ENCODE peak calls at places on chromosomes 12 and 14, in nine cellular contexts. Y is HFF-Myc, T is lower lobe of right lung, Z is tibial nerve, F is transverse colon, G is GM20000, D is stomach, K is AG09309, C is OCI-LY7. R is an unnamed sample.

GRCh38 chr12:41701943-41702601 is 442.6 kb downstream of the GXYLT1 start:
- DNase-seq in Z (no peak), D (no peak), F (no peak), Y (no peak), C (no peak), K (no peak), T (no peak), G (no peak), R (no peak)

GRCh38 chr12:25436206-25436912 is 116.7 kb downstream of the LMNTD1 start:
- DNase-seq in C (peak; percentile 77), G (peak; percentile 64), Y (peak; percentile 77), D (no peak), F (no peak), T (no peak), K (peak; percentile 63), Z (peak; percentile 67), R (peak; percentile 45)

GRCh38 chr14:95134304-95134933 is 22.9 kb downstream of the DICER1 start:
- DNase-seq in T (no peak), Z (no peak), Y (no peak), F (no peak), G (peak; percentile 19), C (no peak), D (no peak), K (no peak), R (no peak)

GRCh38 chr12:32988982-32989381 is 92.4 kb upstream of the PKP2 start:
- DNase-seq in C (no peak), T (no peak), G (no peak), Y (no peak), F (no peak), D (no peak), K (no peak), Z (no peak), R (no peak)

GRCh38 chr12:133234971-133235370 is 706 bp downstream of the ANHX start:
- DNase-seq in Y (no peak), F (no peak), Z (no peak), K (no peak), C (no peak), T (no peak), G (no peak), D (no peak), R (no peak)

GRCh38 chr14:34093878-34094277 is 143.0 kb upstream of the EGLN3 start:
- DNase-seq in K (no peak), D (no peak), F (no peak), T (no peak), Z (no peak), Y (no peak), G (no peak), C (no peak), R (no peak)

GRCh38 chr12:70994217-70994788 is 73.8 kb upstream of the PTPRR start:
- DNase-seq in C (no peak), Z (peak; percentile 28), G (no peak), K (peak; percentile 10), T (no peak), D (no peak), Y (no peak), F (no peak), R (no peak)

GRCh38 chr14:95222870-95223398 is 65.6 kb upstream of the DICER1 start:
- DNase-seq in Z (no peak), C (no peak), Y (no peak), D (no peak), F (no peak), G (no peak), K (no peak), T (no peak), R (no peak)

GRCh38 chr12:114232187-114232586 is 173.8 kb downstream of the TBX5 start:
- DNase-seq in Z (no peak), K (no peak), T (no peak), F (no peak), G (no peak), Y (no peak), D (no peak), C (no peak), R (no peak)

GRCh38 chr12:114221976-114222630 is 183.8 kb downstream of the TBX5 start:
- DNase-seq in C (no peak), K (no peak), F (no peak), G (no peak), Y (no peak), Z (no peak), D (no peak), T (no peak), R (no peak)

GRCh38 chr12:114229150-114229549 is 176.8 kb downstream of the TBX5 start:
- DNase-seq in Z (no peak), G (no peak), F (no peak), C (no peak), T (no peak), D (no peak), K (no peak), Y (no peak), R (no peak)

GRCh38 chr12:114221136-114221838 is 184.7 kb downstream of the TBX5 start:
- DNase-seq in Z (no peak), T (no peak), Y (no peak), C (no peak), G (no peak), K (no peak), D (no peak), F (no peak), R (no peak)

GRCh38 chr12:114226241-114226928 is 179.6 kb downstream of the TBX5 start:
- DNase-seq in F (no peak), D (no peak), Z (no peak), G (no peak), C (no peak), T (no peak), Y (no peak), K (no peak), R (no peak)
- TF ChIP-seq CTCF in F (no peak), D (no peak), Z (no peak), G (no peak), C (peak; percentile 18), T (no peak), Y (peak; percentile 11), K (no peak), R (no peak)

GRCh38 chr14:74204481-74204880 is 34.8 kb upstream of the VSX2 start:
- DNase-seq in K (no peak), G (no peak), Y (no peak), C (no peak), T (no peak), Z (no peak), F (no peak), D (no peak), R (no peak)

GRCh38 chr14:74211945-74212580 is 27.2 kb upstream of the VSX2 start:
- DNase-seq in K (no peak), Y (no peak), C (no peak), F (no peak), Z (no peak), G (no peak), D (no peak), T (no peak), R (no peak)

GRCh38 chr14:74202113-74202512 is 37.1 kb upstream of the VSX2 start:
- DNase-seq in C (no peak), D (no peak), F (no peak), K (no peak), Y (no peak), T (no peak), G (no peak), Z (no peak), R (no peak)

GRCh38 chr14:74203546-74203945 is 35.7 kb upstream of the VSX2 start:
- DNase-seq in G (no peak), Y (no peak), F (no peak), K (no peak), C (no peak), T (no peak), Z (no peak), D (no peak), R (no peak)

DNA sequence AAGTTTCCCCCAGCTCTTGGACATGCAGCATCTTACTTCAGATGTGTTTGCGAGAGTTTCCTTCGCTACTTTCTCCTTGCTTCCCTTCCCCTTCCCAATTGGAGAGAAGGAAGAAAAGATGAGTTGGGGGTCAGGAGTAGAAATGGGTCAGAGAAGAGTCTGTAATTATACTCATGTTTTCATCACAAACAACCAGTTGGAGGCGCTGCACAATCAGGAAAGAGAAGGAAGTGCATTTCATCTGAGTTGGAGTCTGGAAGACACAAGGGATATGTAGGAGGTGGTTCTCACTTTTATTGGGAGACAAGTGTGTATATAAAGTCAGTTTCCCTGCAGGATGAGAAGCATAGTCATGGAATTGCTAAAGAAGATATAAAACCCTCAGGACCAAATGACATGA is 31.3 kb upstream of the VSX2 start:
- DNase-seq in T (no peak), G (no peak), K (no peak), Y (no peak), C (peak; percentile 10), F (no peak), Z (no peak), D (no peak), R (no peak)
- TF ChIP-seq CTCF in T (no peak), G (no peak), K (no peak), Y (peak; percentile 16), C (peak; percentile 74), F (no peak), Z (no peak), D (no peak), R (no peak)

GRCh38 chr14:54979039-54979438 is 47.9 kb downstream of the WDHD1 start:
- DNase-seq in G (no peak), K (no peak), Y (no peak), F (no peak), T (no peak), Z (no peak), C (no peak), D (no peak), R (no peak)

GRCh38 chr14:54976316-54976715 is 50.6 kb downstream of the WDHD1 start:
- DNase-seq in K (peak; percentile 67), G (no peak), T (no peak), D (no peak), Y (peak; percentile 57), Z (no peak), C (no peak), F (no peak), R (no peak)

GRCh38 chr14:54975856-54976255 is 51.0 kb downstream of the WDHD1 start:
- DNase-seq in F (no peak), G (no peak), Y (no peak), C (no peak), D (no peak), K (no peak), Z (no peak), T (no peak), R (no peak)

GRCh38 chr14:54985156-54985555 is 41.7 kb downstream of the WDHD1 start:
- DNase-seq in T (no peak), Y (no peak), Z (no peak), C (no peak), K (no peak), G (no peak), F (no peak), D (no peak), R (no peak)

DNA sequence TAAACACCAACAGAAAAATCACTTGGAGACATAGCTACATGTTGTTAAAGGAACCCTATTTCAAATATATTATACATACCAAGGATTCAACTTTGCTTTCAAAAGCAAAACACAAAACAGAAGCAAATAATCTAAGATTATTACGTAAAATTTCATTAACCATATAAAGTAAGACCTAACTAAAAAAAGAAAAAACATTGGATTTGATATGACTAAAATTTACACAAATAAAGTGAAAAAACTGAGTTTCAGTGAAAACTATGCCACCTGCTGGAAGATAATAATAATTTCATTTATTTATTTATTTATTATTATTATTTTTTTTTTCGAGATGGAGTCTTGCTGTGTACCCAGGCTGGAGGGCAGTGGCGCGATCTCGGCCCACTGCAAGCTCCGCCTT is 45.2 kb downstream of the WDHD1 start:
- DNase-seq in Z (no peak), Y (no peak), G (no peak), C (no peak), K (no peak), F (no peak), D (no peak), T (no peak), R (no peak)
- TF ChIP-seq CTCF in Z (peak; percentile 7), Y (no peak), G (no peak), C (peak; percentile 66), K (no peak), F (peak; percentile 19), D (peak; percentile 2), T (peak; percentile 29), R (no peak)

DNA sequence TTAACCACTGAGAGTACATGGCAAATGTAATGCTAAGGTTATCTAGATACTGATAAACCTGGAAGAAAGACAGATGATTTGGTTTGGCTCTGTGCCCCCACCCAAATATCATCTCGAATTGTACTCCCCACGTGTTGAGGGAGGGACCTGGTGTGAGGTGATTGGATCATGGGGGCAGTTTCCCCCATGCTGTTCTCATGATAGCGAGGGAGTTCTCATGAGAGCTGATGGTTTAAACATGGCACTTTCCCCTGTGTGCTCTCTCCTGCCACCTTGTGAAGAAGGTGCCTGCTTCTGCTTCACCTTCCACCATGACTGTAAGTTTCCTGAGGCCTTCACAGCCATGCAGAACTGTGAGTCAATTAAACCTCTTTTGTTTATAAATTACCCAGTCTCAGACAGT is 14.2 kb downstream of the NOXRED1 start:
- DNase-seq in D (no peak), T (no peak), G (no peak), F (peak; percentile 8), C (peak; percentile 34), Z (no peak), Y (no peak), K (no peak), R (peak; percentile 6)
- TF ChIP-seq CTCF in D (no peak), T (no peak), G (no peak), F (peak; percentile 11), C (peak; percentile 63), Z (no peak), Y (no peak), K (peak; percentile 33), R (no peak)